ENCODE peak calls at places on chromosomes 13 and 19, in five cellular contexts. U, K, H, M and C are unnamed samples.

GRCh38 chr19:38877781-38878574 is at the start of gene RINL:
- DNase-seq in H (peak; percentile 49), K (no peak), U (peak; percentile 46), M (no peak), C (no peak)

GRCh38 chr19:17623224-17623935 is 64.8 kb downstream of the UNC13A start:
- DNase-seq in H (no peak), K (no peak), U (no peak), M (no peak), C (no peak)

GRCh38 chr19:47379398-47379938 is 30.4 kb downstream of the DHX34 start:
- DNase-seq in U (no peak), K (no peak), M (no peak), H (no peak), C (no peak)

GRCh38 chr19:17513801-17514200 is 2.4 kb downstream of the PGLS start:
- DNase-seq in K (no peak), M (no peak), H (no peak), U (no peak), C (no peak)

GRCh38 chr19:43784981-43785808 is 4.4 kb upstream of the KCNN4 start:
- DNase-seq in K (peak; percentile 74), H (peak; percentile 65), M (peak; percentile 67), U (peak; percentile 58), C (peak; percentile 27)

GRCh38 chr13:51967482-51968446 is 43.5 kb downstream of the ATP7B start:
- DNase-seq in H (no peak), U (no peak), M (no peak), K (no peak), C (no peak)

GRCh38 chr19:51186323-51186722 is 38.6 kb upstream of the CD33 start:
- DNase-seq in K (no peak), U (no peak), M (no peak), H (no peak), C (no peak)

GRCh38 chr13:59356607-59357006 is 807.1 kb downstream of the DIAPH3 start:
- DNase-seq in M (peak; percentile 77), K (peak; percentile 87), H (no peak), U (no peak), C (no peak)

GRCh38 chr19:55640043-55640576 is 692 bp upstream of the ZNF580 start:
- DNase-seq in U (peak; percentile 71), M (peak; percentile 81), K (peak; percentile 77), H (peak; percentile 67), C (no peak)

GRCh38 chr13:62702502-62702901 is 1286.9 kb upstream of the PCDH20 start:
- DNase-seq in H (no peak), K (no peak), M (no peak), U (no peak), C (no peak)

GRCh38 chr19:37719927-37720265 is 335 bp upstream of the ZNF607 start:
- DNase-seq in M (no peak), U (no peak), K (no peak), H (no peak), C (no peak)

GRCh38 chr19:37716140-37716539 is 3.4 kb downstream of the ZNF607 start:
- DNase-seq in M (no peak), K (no peak), H (no peak), U (no peak), C (no peak)

GRCh38 chr19:37725181-37725580 is 5.6 kb upstream of the ZNF607 start:
- DNase-seq in M (no peak), K (no peak), U (no peak), H (no peak), C (no peak)

GRCh38 chr19:37718357-37718756 is 1.2 kb downstream of the ZNF607 start:
- DNase-seq in H (no peak), K (no peak), M (no peak), U (no peak), C (no peak)

DNA sequence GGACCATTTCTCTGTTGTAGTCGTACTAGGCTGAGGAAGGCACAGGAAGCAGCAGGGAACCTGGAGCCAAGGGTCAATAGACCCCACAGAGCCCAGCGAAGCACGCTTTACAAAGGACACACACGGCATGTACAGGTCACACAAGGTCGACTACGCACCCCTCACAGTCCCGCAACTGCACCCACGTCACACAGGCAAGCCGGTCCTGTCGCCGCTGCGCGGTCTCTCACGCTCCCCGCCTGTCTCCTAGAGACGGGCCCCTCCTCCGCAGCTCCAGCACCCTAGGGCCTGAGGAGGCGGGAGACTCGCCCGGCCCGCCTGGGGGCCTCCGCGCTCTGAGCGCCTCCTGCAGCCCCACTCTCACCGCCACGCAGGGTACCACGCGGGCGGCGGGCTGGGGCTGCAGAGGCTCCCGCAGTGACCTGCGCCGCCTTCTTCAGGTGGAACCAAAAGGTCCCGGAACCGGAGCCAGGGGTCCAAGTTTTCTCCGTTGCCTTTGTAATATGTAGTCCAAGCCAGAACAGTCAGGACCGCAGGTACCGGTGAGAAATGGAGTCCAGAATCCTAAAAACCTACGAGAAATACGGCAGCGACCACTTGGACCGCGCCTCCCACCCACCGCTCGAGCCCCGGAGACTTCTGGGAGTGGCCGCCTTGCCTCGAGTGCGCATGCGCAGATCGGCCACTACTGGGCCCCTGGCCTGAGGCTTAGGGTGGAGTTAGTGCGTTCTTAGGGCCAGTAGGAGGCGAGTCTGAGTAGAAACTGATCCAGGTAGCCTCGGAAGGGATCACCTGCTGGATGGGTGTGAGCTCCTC is at the start of gene ZNF607:
- DNase-seq in H (peak; percentile 79), K (peak; percentile 93), U (peak; percentile 89), M (peak; percentile 93), C (peak; percentile 90)
- TF ChIP-seq CTCF in H (peak; percentile 66), K (peak; percentile 71), U (no peak), M (peak; percentile 59), C (peak; percentile 62)

DNA sequence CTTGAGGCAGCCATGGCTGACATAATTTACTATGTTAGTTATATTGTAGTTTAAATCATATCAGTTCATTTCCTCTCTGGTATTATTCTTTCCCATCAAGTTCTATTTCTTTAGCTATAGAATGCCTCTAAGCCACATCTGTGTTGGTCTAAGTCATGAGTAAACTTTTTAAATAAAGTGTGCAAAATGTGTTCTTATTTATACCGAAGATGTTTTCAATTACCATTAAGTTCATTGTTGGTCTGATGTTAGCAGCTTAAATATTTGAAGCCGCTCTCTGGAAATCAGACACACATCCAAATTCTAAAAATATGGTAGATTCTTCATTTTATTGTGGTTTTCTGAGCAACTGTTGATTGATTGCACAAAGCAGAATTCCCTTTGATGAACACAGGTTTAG is 393.8 kb downstream of the GPC6 start:
- DNase-seq in K (no peak), U (no peak), H (no peak), M (no peak), C (no peak)
- H3K4me3 ChIP-seq in K (no peak overlapping the region), U (no peak overlapping the region), H (no peak overlapping the region), M (no peak overlapping the region), C (no peak overlapping the region)

DNA sequence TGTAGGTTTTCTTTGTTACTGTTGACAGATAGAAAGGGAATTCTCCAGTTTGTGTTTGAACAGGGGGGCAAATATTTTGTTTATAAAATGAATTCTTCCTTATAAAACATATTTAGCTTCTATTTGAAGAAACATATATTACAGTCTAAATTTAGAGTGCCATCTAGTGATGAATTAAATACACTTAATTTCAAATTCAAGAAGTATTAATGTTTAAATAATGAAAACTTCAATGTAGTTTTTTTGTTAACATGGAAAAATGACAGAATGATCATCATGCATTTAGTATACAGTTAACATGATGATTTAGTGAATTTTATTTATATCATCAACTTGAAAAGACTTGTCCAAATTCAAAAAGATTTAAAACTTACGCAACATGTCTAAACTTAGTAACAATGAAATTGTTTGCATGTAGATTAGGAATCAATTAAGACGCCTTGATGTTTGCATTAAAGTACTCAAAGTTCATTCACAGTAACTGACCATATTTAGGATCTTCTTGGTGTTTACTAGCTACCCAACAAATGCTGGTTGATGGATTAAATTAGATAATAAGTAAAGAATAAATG is 765.9 kb upstream of the SLITRK1 start:
- DNase-seq in H (no peak), M (no peak), U (no peak), K (peak; percentile 8), C (no peak)
- TF ChIP-seq CTCF in H (no peak), M (no peak), U (no peak), K (peak; percentile 2), C (no peak)

DNA sequence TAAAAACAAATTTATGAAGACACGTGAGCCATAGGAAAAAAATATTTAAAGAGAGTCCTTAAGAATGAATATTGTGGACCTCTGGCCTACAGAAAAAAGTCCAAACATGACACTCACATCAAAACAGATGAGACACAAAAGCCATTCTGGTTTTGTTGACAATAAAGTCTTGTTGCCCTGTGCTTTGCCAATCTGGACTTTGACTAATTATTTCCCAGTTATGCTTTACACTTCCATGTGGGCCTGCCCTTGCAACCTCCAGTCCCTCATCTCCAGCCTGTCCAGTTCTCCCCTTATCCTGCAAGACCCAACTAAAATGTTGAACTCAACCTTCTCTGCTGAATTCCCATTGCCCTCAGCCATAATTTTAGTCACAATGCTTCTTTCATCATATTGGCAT is 184.5 kb upstream of the SERP2 start:
- DNase-seq in M (no peak), H (no peak), U (no peak), K (no peak), C (no peak)
- H3K4me3 ChIP-seq in M (no peak overlapping the region), H (no peak overlapping the region), U (no peak overlapping the region), K (no peak overlapping the region), C (no peak overlapping the region)

DNA sequence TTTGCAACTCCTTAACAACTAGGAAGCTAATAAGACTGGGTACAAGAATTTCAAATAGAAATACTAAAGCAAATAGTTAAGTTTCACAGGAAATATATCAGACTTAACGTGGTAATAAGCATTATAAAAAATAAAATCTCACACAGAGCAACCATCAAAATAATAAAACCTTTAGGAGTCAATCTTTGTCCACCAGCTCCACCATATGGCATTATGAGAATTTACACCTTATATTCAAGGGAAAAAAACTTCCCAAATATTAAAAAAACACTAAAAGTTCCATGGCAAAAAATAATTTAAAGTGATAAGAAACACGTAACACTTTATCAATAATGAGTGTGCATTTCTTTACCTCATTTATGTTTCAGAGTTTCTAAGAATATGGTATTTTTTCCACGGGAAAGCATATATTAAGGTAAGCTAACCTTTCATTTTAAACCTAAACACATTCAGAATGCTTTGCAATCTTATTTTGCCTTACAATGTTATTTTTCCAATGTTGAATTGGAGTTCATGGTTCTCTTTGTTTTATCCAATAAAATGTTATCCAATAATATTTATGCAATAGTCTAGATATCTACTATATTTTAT is 423.2 kb upstream of the SGCG start:
- DNase-seq in H (no peak), M (no peak), U (no peak), K (peak; percentile 20), C (no peak)
- TF ChIP-seq CTCF in H (peak; percentile 7), M (peak; percentile 39), U (no peak), K (no peak), C (peak; percentile 52)